ENCODE peak calls at places on chromosomes 4 and X, in six cellular contexts. F is COR-L47; Q is amniotic stem cell; E is iPS-NIHi11; T is natural killer cell; Y is stimulated activated CD4-positive, alpha-beta T cell treated with anti-CD3 and anti-CD28 coated beads, Interleukin-12 subunit alpha, Interleukin-12 subunit beta, amount 100 ng/mL, for 48 hours. X is an unnamed sample.

GRCh38 chr4:34281826-34282225 is 1962.5 kb downstream of the ARAP2 start:
- DNase-seq in Q (no peak), T (no peak), F (no peak), Y (no peak), E (no peak), X (no peak)

GRCh38 chrX:68018248-68019203 is 414.8 kb downstream of the OPHN1 start:
- DNase-seq in T (no peak), F (no peak), E (peak; percentile 8), Y (no peak), Q (no peak), X (no peak)

GRCh38 chr4:95165926-95166524 is 382.7 kb downstream of the UNC5C start:
- DNase-seq in Q (peak; percentile 73), Y (no peak), T (no peak), F (peak; percentile 80), E (peak; percentile 60), X (no peak)

GRCh38 chr4:36088542-36088941 is 155.8 kb downstream of the ARAP2 start:
- DNase-seq in Y (no peak), E (no peak), T (no peak), F (peak; percentile 74), Q (no peak), X (no peak)

GRCh38 chrX:54076903-54077302 is 32.6 kb upstream of the PHF8 start:
- DNase-seq in Y (no peak), F (no peak), E (no peak), Q (no peak), T (no peak), X (no peak)

GRCh38 chrX:69615323-69615722 is 590 bp upstream of the EDA start:
- DNase-seq in F (no peak), Y (no peak), T (no peak), E (peak; percentile 11), Q (no peak), X (no peak)

GRCh38 chr4:150906987-150907633 is 108.0 kb downstream of the LRBA start:
- DNase-seq in Q (no peak), T (no peak), E (peak; percentile 39), F (no peak), Y (no peak), X (no peak)

GRCh38 chrX:19625612-19626011 is 110.3 kb upstream of the MAP3K15 start:
- DNase-seq in Q (no peak), F (no peak), E (no peak), T (peak; percentile 18), Y (peak; percentile 28), X (no peak)

GRCh38 chr4:48623182-48623780 is 133.2 kb downstream of the ZAR1 start:
- DNase-seq in Q (no peak), E (no peak), Y (no peak), F (no peak), T (no peak), X (no peak)